ENCODE peak calls at places on chromosomes 1 and 21, in six cellular contexts. M, H, Q, P, F and R are unnamed samples.

GRCh38 chr1:214281030-214281901 is at the start of gene SMYD2:
- DNase-seq in P (peak), Q (peak), M (peak), H (no peak), F (peak), R (peak)

GRCh38 chr1:178379807-178380206 is 117.0 kb downstream of the CLEC20A start:
- DNase-seq in P (peak), H (no peak), Q (no peak), F (no peak), M (no peak), R (no peak)

GRCh38 chr1:233897325-233898162 is 6.9 kb upstream of the SLC35F3 start:
- DNase-seq in M (no peak), P (no peak), Q (no peak), H (no peak), F (no peak), R (no peak)

GRCh38 chr1:39293375-39294070 is 89.0 kb downstream of the MACF1 start:
- DNase-seq in F (no peak), Q (no peak), H (no peak), P (no peak), M (no peak), R (no peak)

GRCh38 chr1:84430519-84430918 is 32.2 kb downstream of the DNASE2B start:
- DNase-seq in Q (no peak), P (no peak), H (no peak), M (no peak), F (no peak), R (no peak)

GRCh38 chr1:98121661-98122060 is 200.8 kb upstream of the DPYD start:
- DNase-seq in P (no peak), H (no peak), Q (no peak), F (no peak), M (no peak), R (no peak)

GRCh38 chr1:229029644-229030235 is 241.2 kb upstream of the RAB4A start:
- DNase-seq in F (no peak), Q (no peak), M (no peak), P (peak), H (no peak), R (peak)

GRCh38 chr1:154478013-154478412 is 24.0 kb upstream of the TDRD10 start:
- DNase-seq in P (no peak), H (no peak), M (no peak), Q (no peak), F (no peak), R (no peak)

GRCh38 chr1:203630697-203631096 is 4.1 kb downstream of the ATP2B4 start:
- DNase-seq in M (no peak), P (no peak), Q (no peak), F (peak), H (no peak), R (no peak)
- H3K4me3 ChIP-seq in M (no peak), P (no peak), Q (no peak), F (no peak), H (no peak), R (no peak)

GRCh38 chr1:161304927-161305871 is 4.6 kb downstream of the MPZ start:
- DNase-seq in Q (no peak), M (no peak), H (no peak), F (no peak), P (no peak), R (peak)

GRCh38 chr1:161307892-161308638 is 1.7 kb downstream of the MPZ start:
- DNase-seq in Q (no peak), F (peak), H (no peak), M (no peak), P (no peak), R (no peak)

GRCh38 chr1:161305872-161306519 is 3.8 kb downstream of the MPZ start:
- DNase-seq in H (peak), F (peak), Q (peak), P (no peak), M (peak), R (peak)

GRCh38 chr1:161309868-161310267 is at the start of gene MPZ:
- DNase-seq in M (no peak), Q (peak), P (no peak), H (no peak), F (no peak), R (no peak)

DNA sequence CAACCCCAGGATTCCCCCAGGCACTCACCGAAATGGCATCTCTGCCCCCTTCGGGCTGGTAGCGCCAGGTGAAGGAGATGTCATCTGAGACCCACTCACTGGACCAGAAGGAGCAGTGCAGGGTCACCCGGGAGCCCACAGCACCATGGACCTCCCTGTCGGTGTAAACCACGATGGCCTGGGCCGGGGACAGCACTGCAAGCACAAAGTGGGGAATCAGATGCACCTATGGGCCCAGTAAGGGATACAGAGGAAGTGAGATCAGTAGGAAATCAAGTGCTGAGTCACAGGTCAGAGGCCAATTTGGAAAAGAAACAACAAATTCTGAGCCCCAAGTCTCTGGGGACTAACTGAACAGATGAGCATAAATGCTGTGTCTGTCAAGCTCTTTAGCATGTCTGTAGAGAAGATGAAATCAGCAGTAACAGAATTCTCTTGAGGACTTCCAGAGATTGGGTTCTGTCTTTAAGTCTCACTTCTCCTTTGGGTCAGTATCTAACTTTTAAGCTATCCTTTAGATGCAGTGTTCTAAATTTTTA is 2.5 kb downstream of the MPZ start:
- DNase-seq in H (no peak), M (no peak), P (peak), F (peak), Q (peak), R (peak)
- TF ChIP-seq MAX in H (no peak), M (no peak), P (no peak), F (no peak), Q (no peak), R (no peak)

GRCh38 chr1:150549496-150550221 is 451 bp downstream of the ADAMTSL4 start:
- DNase-seq in Q (no peak), F (no peak), H (no peak), P (no peak), M (no peak), R (no peak)
- H3K4me3 ChIP-seq in Q (peak), F (peak), H (peak), P (peak), M (peak), R (no peak)

GRCh38 chr21:45920824-45921600 is 60.6 kb upstream of the COL6A1 start:
- DNase-seq in P (no peak), Q (no peak), H (no peak), F (no peak), M (no peak), R (no peak)

GRCh38 chr21:45921917-45922316 is 59.7 kb upstream of the COL6A1 start:
- DNase-seq in M (no peak), H (no peak), Q (no peak), P (no peak), F (no peak), R (no peak)

GRCh38 chr21:45926281-45926680 is 55.3 kb upstream of the COL6A1 start:
- DNase-seq in P (no peak), M (no peak), F (no peak), Q (no peak), H (no peak), R (no peak)

GRCh38 chr21:45922648-45923047 is 58.9 kb upstream of the COL6A1 start:
- DNase-seq in M (no peak), P (no peak), Q (no peak), F (no peak), H (no peak), R (no peak)

DNA sequence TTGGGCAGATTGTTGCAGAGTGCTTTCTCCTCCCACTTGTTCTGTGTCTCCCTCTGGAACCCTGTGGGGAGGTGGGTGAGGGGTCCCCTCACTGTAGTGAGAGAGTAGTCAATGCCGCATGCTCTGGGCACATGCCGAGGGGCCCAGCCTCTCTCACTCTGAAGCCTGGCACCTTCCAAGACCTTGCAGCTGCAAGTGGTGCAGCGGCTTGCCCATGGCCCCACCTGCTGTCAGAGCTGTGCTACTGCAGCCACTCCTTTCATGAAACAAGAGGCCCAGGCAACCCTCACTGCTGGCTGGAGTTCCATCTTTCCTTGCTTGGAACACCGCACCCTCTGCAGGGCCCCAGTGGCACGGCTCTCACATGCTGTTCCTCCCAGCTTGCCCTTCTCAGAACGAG is 58.4 kb upstream of the COL6A1 start:
- DNase-seq in F (peak), P (peak), Q (peak), H (peak), M (peak), R (peak)
- TF ChIP-seq MAX in F (no peak), P (no peak), Q (no peak), H (peak), M (no peak), R (peak)

GRCh38 chr1:5598824-5599395 is 393.3 kb downstream of the NPHP4 start:
- DNase-seq in M (no peak), H (no peak), Q (no peak), F (no peak), P (no peak), R (no peak)

GRCh38 chr1:5603353-5604104 is 388.7 kb downstream of the NPHP4 start:
- DNase-seq in M (no peak), Q (no peak), H (no peak), F (no peak), P (no peak), R (no peak)

GRCh38 chr1:5599541-5599940 is 392.7 kb downstream of the NPHP4 start:
- DNase-seq in P (no peak), Q (no peak), M (no peak), H (no peak), F (no peak), R (no peak)

GRCh38 chr1:5597991-5598823 is 394.0 kb downstream of the NPHP4 start:
- DNase-seq in H (no peak), F (no peak), P (peak), M (no peak), Q (peak), R (peak)

DNA sequence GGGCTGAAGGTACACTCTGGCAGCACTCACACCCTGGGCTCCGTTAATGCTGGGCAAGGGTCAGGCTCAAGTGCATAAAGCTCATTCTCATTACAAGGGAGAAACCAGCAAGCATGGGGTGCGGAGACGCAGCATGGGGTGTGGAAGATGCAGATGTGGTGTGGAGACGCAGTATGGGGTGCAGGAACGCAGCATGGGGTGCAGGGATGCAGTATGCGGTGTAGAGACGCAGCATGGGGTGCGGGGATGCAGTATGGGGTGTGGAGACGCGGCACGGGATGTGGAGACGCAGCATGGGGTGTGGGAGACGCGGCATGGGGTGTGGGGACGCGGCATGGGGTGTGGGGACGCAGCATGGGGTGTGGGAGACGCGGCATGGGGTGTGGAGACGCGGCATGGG is 390.7 kb downstream of the NPHP4 start:
- DNase-seq in F (no peak), Q (no peak), H (no peak), M (no peak), P (no peak), R (no peak)
- H3K4me3 ChIP-seq in F (no peak), Q (no peak), H (no peak), M (no peak), P (no peak), R (no peak)

GRCh38 chr1:115463347-115463746 is 125.3 kb upstream of the NGF start:
- DNase-seq in Q (no peak), F (no peak), H (no peak), M (no peak), P (no peak), R (no peak)
- TF ChIP-seq MAX in Q (no peak), F (no peak), H (no peak), M (no peak), P (no peak), R (no peak)

DNA sequence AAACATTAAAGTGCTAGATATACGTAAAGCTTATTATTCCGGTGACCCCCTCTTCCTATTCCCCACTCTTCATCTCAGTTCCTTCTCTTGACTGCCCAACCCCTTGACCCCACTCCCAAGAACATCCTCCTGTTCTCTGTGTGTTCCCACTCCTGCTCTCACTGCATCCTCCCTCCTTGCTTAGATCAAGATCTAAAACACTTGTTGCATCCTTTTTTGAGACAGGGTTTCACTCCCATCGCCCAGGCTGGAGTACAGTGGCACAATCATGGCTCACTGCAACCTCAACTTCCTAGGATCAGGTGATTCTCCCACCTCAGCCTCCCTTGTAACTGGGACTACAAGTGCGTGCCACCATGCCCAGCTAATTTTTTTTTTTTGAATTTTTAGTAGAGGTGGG is 13.5 kb downstream of the ATP2B4 start:
- DNase-seq in F (no peak), P (no peak), Q (no peak), H (no peak), M (no peak), R (no peak)
- H3K4me3 ChIP-seq in F (no peak), P (no peak), Q (no peak), H (no peak), M (no peak), R (no peak)